ENCODE peak calls at places on chromosome 19, in eight cellular contexts. One of them, this sample, is unnamed.

GRCh38 chr19:29367701-29368306 is 154.9 kb upstream of the UQCRFS1 start:
- DNase-seq in activated naive CD4-positive, alpha-beta T cell treated with Interleukin-2 at 50 U/mL for 16 hours: no peak
- DNase-seq in T-helper 1 cell: no peak
- DNase-seq in BJ: no peak
- DNase-seq in HS-27A: no peak
- DNase-seq in astrocyte: no peak
- DNase-seq in HFFc6: no peak
- DNase-seq in activated CD4-positive, alpha-beta T cell treated with anti-CD3 and anti-CD28 coated beads for 24 hours: no peak
- DNase-seq in this sample: no peak

GRCh38 chr19:39307233-39307821 is 11.1 kb downstream of the IFNL1 start:
- DNase-seq in activated naive CD4-positive, alpha-beta T cell treated with Interleukin-2 at 50 U/mL for 16 hours: no peak
- DNase-seq in T-helper 1 cell: no peak
- DNase-seq in BJ: no peak
- DNase-seq in HS-27A: no peak
- DNase-seq in astrocyte: no peak
- DNase-seq in HFFc6: no peak
- DNase-seq in activated CD4-positive, alpha-beta T cell treated with anti-CD3 and anti-CD28 coated beads for 24 hours: no peak
- DNase-seq in this sample: no peak

GRCh38 chr19:48415395-48415794 is 21.9 kb downstream of the GRIN2D start:
- DNase-seq in activated naive CD4-positive, alpha-beta T cell treated with Interleukin-2 at 50 U/mL for 16 hours: peak
- DNase-seq in T-helper 1 cell: peak
- DNase-seq in BJ: no peak
- DNase-seq in HS-27A: no peak
- DNase-seq in astrocyte: peak
- DNase-seq in HFFc6: no peak
- DNase-seq in activated CD4-positive, alpha-beta T cell treated with anti-CD3 and anti-CD28 coated beads for 24 hours: peak
- DNase-seq in this sample: peak

GRCh38 chr19:39709026-39709872 is 5.0 kb downstream of the LGALS14 start:
- DNase-seq in activated naive CD4-positive, alpha-beta T cell treated with Interleukin-2 at 50 U/mL for 16 hours: no peak
- DNase-seq in T-helper 1 cell: no peak
- DNase-seq in BJ: no peak
- DNase-seq in HS-27A: no peak
- DNase-seq in astrocyte: no peak
- DNase-seq in HFFc6: no peak
- DNase-seq in activated CD4-positive, alpha-beta T cell treated with anti-CD3 and anti-CD28 coated beads for 24 hours: no peak
- DNase-seq in this sample: no peak

GRCh38 chr19:58374200-58374599 is 6.6 kb downstream of the ZNF837 start:
- DNase-seq in activated naive CD4-positive, alpha-beta T cell treated with Interleukin-2 at 50 U/mL for 16 hours: no peak
- DNase-seq in T-helper 1 cell: no peak
- DNase-seq in BJ: no peak
- DNase-seq in HS-27A: no peak
- DNase-seq in astrocyte: no peak
- DNase-seq in HFFc6: no peak
- DNase-seq in activated CD4-positive, alpha-beta T cell treated with anti-CD3 and anti-CD28 coated beads for 24 hours: no peak
- DNase-seq in this sample: no peak

GRCh38 chr19:45677351-45678230 is 9.6 kb downstream of the GIPR start:
- DNase-seq in activated naive CD4-positive, alpha-beta T cell treated with Interleukin-2 at 50 U/mL for 16 hours: peak
- DNase-seq in T-helper 1 cell: peak
- DNase-seq in BJ: no peak
- DNase-seq in HS-27A: no peak
- DNase-seq in astrocyte: peak
- DNase-seq in HFFc6: peak
- DNase-seq in activated CD4-positive, alpha-beta T cell treated with anti-CD3 and anti-CD28 coated beads for 24 hours: peak
- DNase-seq in this sample: peak

GRCh38 chr19:39246951-39247669 is 1.5 kb downstream of the IFNL4 start:
- DNase-seq in activated naive CD4-positive, alpha-beta T cell treated with Interleukin-2 at 50 U/mL for 16 hours: peak
- DNase-seq in T-helper 1 cell: no peak
- DNase-seq in BJ: no peak
- DNase-seq in HS-27A: peak
- DNase-seq in astrocyte: no peak
- DNase-seq in HFFc6: no peak
- DNase-seq in activated CD4-positive, alpha-beta T cell treated with anti-CD3 and anti-CD28 coated beads for 24 hours: peak
- DNase-seq in this sample: no peak

GRCh38 chr19:47779524-47780214 is 1.2 kb downstream of the SELENOW start:
- DNase-seq in activated naive CD4-positive, alpha-beta T cell treated with Interleukin-2 at 50 U/mL for 16 hours: no peak
- DNase-seq in T-helper 1 cell: no peak
- DNase-seq in BJ: no peak
- DNase-seq in HS-27A: no peak
- DNase-seq in astrocyte: no peak
- DNase-seq in HFFc6: no peak
- DNase-seq in activated CD4-positive, alpha-beta T cell treated with anti-CD3 and anti-CD28 coated beads for 24 hours: no peak
- DNase-seq in this sample: no peak

GRCh38 chr19:42216653-42217521 is 590 bp downstream of the DEDD2 start:
- DNase-seq in activated naive CD4-positive, alpha-beta T cell treated with Interleukin-2 at 50 U/mL for 16 hours: peak
- DNase-seq in T-helper 1 cell: peak
- DNase-seq in BJ: no peak
- DNase-seq in HS-27A: no peak
- DNase-seq in astrocyte: peak
- DNase-seq in HFFc6: peak
- DNase-seq in activated CD4-positive, alpha-beta T cell treated with anti-CD3 and anti-CD28 coated beads for 24 hours: no peak
- DNase-seq in this sample: no peak

GRCh38 chr19:11169896-11170678 is 14.5 kb upstream of the SPC24 start:
- DNase-seq in activated naive CD4-positive, alpha-beta T cell treated with Interleukin-2 at 50 U/mL for 16 hours: no peak
- DNase-seq in T-helper 1 cell: no peak
- DNase-seq in BJ: no peak
- DNase-seq in HS-27A: no peak
- DNase-seq in astrocyte: peak
- DNase-seq in HFFc6: no peak
- DNase-seq in activated CD4-positive, alpha-beta T cell treated with anti-CD3 and anti-CD28 coated beads for 24 hours: no peak
- DNase-seq in this sample: no peak

GRCh38 chr19:6971366-6971765 is 49.9 kb downstream of the MBD3L2B start:
- DNase-seq in activated naive CD4-positive, alpha-beta T cell treated with Interleukin-2 at 50 U/mL for 16 hours: no peak
- DNase-seq in T-helper 1 cell: no peak
- DNase-seq in BJ: no peak
- DNase-seq in HS-27A: no peak
- DNase-seq in astrocyte: no peak
- DNase-seq in HFFc6: peak
- DNase-seq in activated CD4-positive, alpha-beta T cell treated with anti-CD3 and anti-CD28 coated beads for 24 hours: no peak
- DNase-seq in this sample: no peak

This sample was measured in stimulated activated effector memory CD8-positive, alpha-beta T cell treated with anti-CD3 and anti-CD28 coated beads, Interleukin-12 subunit alpha, Interleukin-12 subunit beta, amount 100 ng/mL, for 72 hours.